ENCODE peak calls at places on chromosome X, in eight cellular contexts. R is CD4-positive, alpha-beta T cell; J is mammary epithelial cell; M is spleen; U is HepG2; B is astrocyte; D is brain microvascular endothelial cell; F is esophagus squamous epithelium. P is an unnamed sample.

GRCh38 chrX:39736219-39737211 is 361.2 kb downstream of the BCOR start:
- DNase-seq in D (peak; percentile 51), F (no peak), M (peak; percentile 83), U (no peak), J (peak; percentile 48), B (peak; percentile 81), R (no peak), P (no peak)

GRCh38 chrX:39675619-39676018 is 422.1 kb downstream of the BCOR start:
- DNase-seq in B (no peak), F (no peak), U (no peak), D (no peak), J (peak; percentile 3), M (no peak), R (no peak), P (no peak)

GRCh38 chrX:35787867-35788266 is 10.3 kb upstream of the MAGEB16 start:
- DNase-seq in F (no peak), R (no peak), J (no peak), M (no peak), U (no peak), D (no peak), B (no peak), P (no peak)

GRCh38 chrX:1393871-1394615 is 2.1 kb upstream of the SLC25A6 start:
- DNase-seq in F (no peak), D (no peak), J (no peak), M (peak; percentile 42), U (no peak), R (peak; percentile 29), B (no peak), P (no peak)

GRCh38 chrX:121949041-121949760 is 901.8 kb downstream of the GLUD2 start:
- DNase-seq in R (no peak), B (no peak), D (no peak), U (no peak), J (no peak), F (no peak), M (no peak), P (no peak)

GRCh38 chrX:42269186-42269585 is 345.8 kb upstream of the CASK start:
- DNase-seq in M (no peak), F (no peak), D (no peak), B (no peak), R (no peak), U (no peak), J (peak; percentile 72), P (no peak)

GRCh38 chrX:24025741-24026402 is 1.1 kb downstream of the KLHL15 start:
- DNase-seq in M (no peak), B (peak; percentile 66), U (no peak), R (no peak), F (no peak), D (peak; percentile 16), J (peak; percentile 24), P (no peak)

GRCh38 chrX:103919336-103919682 is 43.1 kb upstream of the TMSB15B start:
- DNase-seq in R (no peak), D (peak; percentile 8), F (no peak), U (no peak), M (no peak), B (peak; percentile 44), J (no peak), P (no peak)

GRCh38 chrX:134676440-134676839 is 18.2 kb upstream of the PLAC1 start:
- DNase-seq in U (no peak), F (no peak), M (no peak), J (peak; percentile 53), R (no peak), D (peak; percentile 78), B (peak; percentile 81), P (no peak)

GRCh38 chrX:141638601-141639000 is 49.1 kb downstream of the SPANXA2 start:
- DNase-seq in F (no peak), M (no peak), B (no peak), R (no peak), D (no peak), J (no peak), U (no peak), P (no peak)

GRCh38 chrX:7586126-7586525 is 256.8 kb upstream of the VCX start:
- DNase-seq in D (peak; percentile 9), R (no peak), U (peak; percentile 1), B (peak; percentile 2), J (peak; percentile 16), F (no peak), M (no peak), P (no peak)

GRCh38 chrX:153061732-153062131 is 5.5 kb downstream of the PNMA3 start:
- DNase-seq in U (no peak), M (no peak), F (no peak), D (peak; percentile 24), J (peak; percentile 42), R (no peak), B (peak; percentile 50), P (no peak)

GRCh38 chrX:7891928-7892327 is 35.3 kb downstream of the PNPLA4 start:
- DNase-seq in J (no peak), M (no peak), D (no peak), B (no peak), U (peak; percentile 29), F (no peak), R (no peak), P (no peak)

GRCh38 chrX:118383120-118383519 is 37.2 kb downstream of the WDR44 start:
- DNase-seq in R (no peak), B (peak; percentile 47), M (no peak), D (no peak), J (no peak), F (no peak), U (no peak), P (no peak)

GRCh38 chrX:46376246-46376885 is 168.9 kb downstream of the ZNF674 start:
- DNase-seq in U (peak; percentile 57), J (peak; percentile 61), M (no peak), B (peak; percentile 42), D (peak; percentile 56), F (no peak), R (no peak), P (no peak)

GRCh38 chrX:46374371-46374770 is 170.8 kb downstream of the ZNF674 start:
- DNase-seq in J (no peak), F (no peak), R (no peak), U (no peak), D (no peak), B (no peak), M (no peak), P (no peak)

GRCh38 chrX:46380148-46380752 is 165.0 kb downstream of the ZNF674 start:
- DNase-seq in M (no peak), J (no peak), R (no peak), B (no peak), D (no peak), U (no peak), F (no peak), P (no peak)

GRCh38 chrX:46381630-46382029 is 163.6 kb downstream of the ZNF674 start:
- DNase-seq in J (peak; percentile 11), D (peak; percentile 20), B (peak; percentile 4), R (no peak), M (no peak), F (no peak), U (peak; percentile 6), P (no peak)

GRCh38 chrX:46375831-46376230 is 169.4 kb downstream of the ZNF674 start:
- DNase-seq in R (no peak), M (no peak), D (no peak), U (no peak), J (peak; percentile 4), F (no peak), B (no peak), P (no peak)
- H3K27ac ChIP-seq in R (no peak overlapping the region), M (no peak overlapping the region), D (no peak overlapping the region), U (no peak overlapping the region), J (no peak overlapping the region), F (peak overlapping the region; percentile 17), B (no peak overlapping the region), P (no peak overlapping the region)

GRCh38 chrX:107465932-107466620 is 16.6 kb downstream of the FRMPD3 start:
- DNase-seq in D (no peak), R (no peak), F (no peak), B (no peak), M (no peak), J (no peak), U (no peak), P (no peak)
- H3K27me3 ChIP-seq in D (no peaks in the 10 kb centered on the region), R (no peaks in the 10 kb centered on the region), F (no peaks in the 10 kb centered on the region), B (no peaks in the 10 kb centered on the region), M (no peaks in the 10 kb centered on the region), J (no peaks in the 10 kb centered on the region), U (no peaks in the 10 kb centered on the region), P (peaks cover 14% of the 10 kb centered on the region)

GRCh38 chrX:52426810-52427209 is 58.0 kb downstream of the XAGE2 start:
- DNase-seq in D (no peak), F (no peak), J (no peak), R (no peak), U (no peak), B (no peak), M (no peak), P (no peak)

GRCh38 chrX:52420824-52421443 is 52.1 kb downstream of the XAGE2 start:
- DNase-seq in D (no peak), M (no peak), J (no peak), U (no peak), F (no peak), B (no peak), R (no peak), P (no peak)

GRCh38 chrX:52425710-52426245 is 57.0 kb downstream of the XAGE2 start:
- DNase-seq in R (no peak), M (no peak), B (peak; percentile 33), J (no peak), U (no peak), F (no peak), D (peak; percentile 10), P (no peak)

GRCh38 chrX:52422884-52423283 is 54.1 kb downstream of the XAGE2 start:
- DNase-seq in J (no peak), F (no peak), M (no peak), R (no peak), U (no peak), D (peak; percentile 12), B (peak; percentile 71), P (no peak)

DNA sequence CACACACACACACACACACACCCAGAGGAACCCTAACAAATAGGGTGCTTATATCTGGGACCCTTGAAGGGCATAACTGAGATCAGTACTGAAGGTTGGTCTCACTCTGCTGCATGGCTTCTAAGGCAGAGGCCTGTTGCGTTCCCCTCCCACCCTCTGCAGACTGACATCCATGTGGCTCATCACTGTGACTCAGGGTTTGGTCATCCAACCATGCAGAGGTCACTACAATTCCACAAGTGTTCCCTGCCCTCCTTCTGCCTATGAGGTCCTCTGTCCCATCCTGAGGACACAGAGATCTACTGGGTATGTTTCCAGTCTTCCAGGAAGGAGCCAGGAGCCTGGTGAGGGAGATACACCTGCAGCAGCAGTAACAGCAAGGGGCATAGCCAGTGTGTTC is 55.8 kb downstream of the XAGE2 start:
- DNase-seq in J (peak; percentile 3), M (no peak), B (peak; percentile 16), R (no peak), U (no peak), F (no peak), D (peak; percentile 65), P (no peak)
- TF ChIP-seq CTCF in J (no peak), M (no peak), B (no peak), R (no peak), U (no peak), F (no peak), D (no peak), P (no peak)

DNA sequence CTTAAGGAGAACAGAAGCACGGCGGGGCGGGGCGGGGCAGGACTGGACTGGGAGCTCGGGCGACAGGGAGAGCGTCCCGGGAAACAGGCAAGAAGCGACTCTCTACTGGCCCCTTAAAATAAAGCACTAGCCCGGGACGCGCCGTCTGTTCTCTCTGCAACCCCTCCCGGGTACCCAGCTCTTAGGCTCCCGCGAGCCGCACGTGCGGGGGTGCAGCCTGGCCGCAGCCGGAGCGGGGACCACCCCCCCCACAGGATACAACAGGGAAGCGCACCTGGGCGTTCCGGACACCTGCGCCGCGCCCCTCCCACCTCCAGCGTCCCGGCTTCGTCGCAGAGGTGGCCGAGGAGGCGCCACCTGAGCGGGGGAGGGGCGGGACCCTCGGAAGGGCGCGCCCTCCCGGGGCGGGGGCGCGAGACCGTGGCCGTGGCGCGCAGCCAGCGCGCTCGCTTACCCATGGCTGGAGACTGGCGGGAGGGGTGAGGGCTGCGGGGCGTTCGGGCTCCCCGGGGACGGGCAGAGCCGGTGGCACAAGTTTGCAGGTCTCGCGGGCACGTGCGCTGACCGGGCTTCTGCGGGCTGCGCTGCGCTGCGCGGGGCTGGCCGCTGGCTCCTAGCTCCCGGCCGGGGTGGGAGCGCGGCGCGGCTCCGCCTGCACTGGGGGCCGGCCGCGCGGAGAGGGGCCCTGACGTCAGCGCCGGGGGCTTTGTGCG is 91.5 kb downstream of the GEMIN8 start:
- DNase-seq in B (no peak), U (no peak), J (no peak), R (peak; percentile 29), F (no peak), D (no peak), M (peak; percentile 76), P (no peak)
- H3K27ac ChIP-seq in B (no peak overlapping the region), U (no peak overlapping the region), J (no peak overlapping the region), R (no peak overlapping the region), F (peak overlapping the region; percentile 62), D (no peak overlapping the region), M (peak overlapping the region; percentile 62), P (no peak overlapping the region)

P was measured in keratinocyte.